ENCODE peak calls at places on chromosomes 1 and 21, in eight cellular contexts. I, F, U, N, R, Z, D and A are unnamed samples. For H3K9me2, the result is how much of the 10 kb centered on the place peaks cover.

GRCh38 chr1:109979489-109980091 is 5.0 kb upstream of the AHCYL1 start:
- DNase-seq in U (no peak), Z (no peak), N (peak), D (no peak), I (no peak), R (no peak), F (peak), A (peak)

GRCh38 chr1:48576565-48576964 is 104.6 kb upstream of the SPATA6 start:
- DNase-seq in Z (no peak), I (no peak), F (no peak), D (no peak), N (no peak), U (no peak), R (no peak), A (no peak)

GRCh38 chr21:46409641-46410406 is 48.9 kb upstream of the DIP2A start:
- DNase-seq in U (no peak), F (no peak), R (no peak), Z (no peak), I (no peak), D (no peak), N (no peak), A (no peak)

GRCh38 chr1:215188302-215188950 is 105.9 kb downstream of the KCNK2 start:
- DNase-seq in D (no peak), R (no peak), I (no peak), F (peak), Z (no peak), U (no peak), N (no peak), A (peak)

GRCh38 chr1:29962356-29962755 is 726.0 kb downstream of the PTPRU start:
- DNase-seq in I (no peak), N (no peak), Z (no peak), D (no peak), F (no peak), U (no peak), R (no peak), A (no peak)

GRCh38 chr1:193462629-193463320 is 276.4 kb upstream of the B3GALT2 start:
- DNase-seq in N (peak), I (peak), Z (peak), R (peak), F (no peak), U (no peak), D (no peak), A (no peak)

GRCh38 chr21:34335316-34335715 is 28.5 kb upstream of the KCNE2 start:
- DNase-seq in R (no peak), U (no peak), N (no peak), F (peak), I (no peak), D (no peak), Z (no peak), A (no peak)

GRCh38 chr1:35885961-35886558 is 3.1 kb downstream of the AGO1 start:
- DNase-seq in R (peak), N (no peak), Z (peak), F (no peak), I (peak), U (no peak), D (peak), A (no peak)

GRCh38 chr1:95407146-95407863 is 173.3 kb downstream of the RWDD3 start:
- DNase-seq in D (no peak), N (no peak), I (peak), U (no peak), R (no peak), Z (no peak), F (peak), A (no peak)

GRCh38 chr1:206890690-206891089 is 6.6 kb upstream of the IL24 start:
- DNase-seq in U (no peak), I (no peak), Z (no peak), F (peak), N (no peak), D (no peak), R (no peak), A (peak)
- H3K9me2 ChIP-seq in U (under half), I (under half), Z (under half), F (under half), N (under half), D (under half), R (under half), A (under half)

GRCh38 chr1:55249646-55250398 is 34.7 kb upstream of the USP24 start:
- DNase-seq in D (no peak), U (no peak), F (no peak), Z (no peak), I (no peak), R (no peak), N (no peak), A (no peak)

GRCh38 chr1:55245781-55246180 is 30.6 kb upstream of the USP24 start:
- DNase-seq in U (no peak), I (no peak), Z (no peak), D (no peak), F (peak), N (peak), R (no peak), A (peak)

GRCh38 chr1:55244476-55245109 is 29.4 kb upstream of the USP24 start:
- DNase-seq in D (no peak), R (no peak), I (no peak), N (peak), F (peak), Z (no peak), U (no peak), A (peak)

GRCh38 chr1:55246331-55246730 is 31.2 kb upstream of the USP24 start:
- DNase-seq in U (no peak), I (no peak), Z (no peak), F (no peak), N (no peak), D (no peak), R (no peak), A (no peak)

GRCh38 chr1:55246896-55247295 is 31.7 kb upstream of the USP24 start:
- DNase-seq in F (peak), Z (no peak), I (no peak), U (no peak), N (no peak), R (no peak), D (no peak), A (no peak)
- H3K9me2 ChIP-seq in F (under half), Z (under half), I (under half), U (under half), N (under half), R (under half), D (under half), A (under half)

DNA sequence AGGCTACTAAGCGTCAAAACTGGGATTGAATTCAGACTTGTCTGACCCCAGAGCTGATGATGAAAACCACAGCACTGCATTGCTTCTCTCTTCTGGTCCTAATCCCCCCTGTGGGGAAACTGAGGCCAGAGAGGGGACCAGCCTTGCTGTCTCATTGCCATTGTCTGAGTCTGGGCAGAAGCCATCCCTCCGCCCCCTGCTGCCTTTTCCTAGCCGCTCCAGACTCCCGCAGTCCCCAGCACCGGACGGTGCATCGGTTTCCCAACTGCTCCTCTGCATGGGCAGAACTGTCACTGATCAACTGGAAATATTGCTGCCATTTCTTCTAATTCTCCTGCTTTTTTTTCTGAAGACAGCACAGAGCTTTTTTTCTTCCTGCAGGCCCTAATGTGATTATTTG is 157.4 kb downstream of the ACTL8 start:
- DNase-seq in N (no peak), Z (no peak), F (no peak), D (no peak), R (no peak), U (no peak), I (no peak), A (no peak)
- H3K9me2 ChIP-seq in N (under half), Z (under half), F (under half), D (under half), R (under half), U (under half), I (under half), A (under half)

GRCh38 chr1:56855190-56855589 is 593 bp downstream of the C8A start:
- DNase-seq in R (no peak), Z (no peak), F (no peak), N (no peak), U (no peak), D (no peak), I (no peak), A (no peak)

GRCh38 chr1:56852478-56852877 is 2.1 kb upstream of the C8A start:
- DNase-seq in F (no peak), I (no peak), U (no peak), N (no peak), Z (no peak), D (no peak), R (no peak), A (no peak)

GRCh38 chr1:56856186-56856585 is 1.6 kb downstream of the C8A start:
- DNase-seq in I (no peak), N (no peak), F (no peak), D (no peak), R (no peak), U (no peak), Z (no peak), A (no peak)

GRCh38 chr1:56854521-56855099 is at the start of gene C8A:
- DNase-seq in Z (no peak), N (no peak), D (no peak), I (no peak), R (no peak), U (no peak), F (no peak), A (no peak)
- H3K9me2 ChIP-seq in Z (under half), N (under half), D (under half), I (under half), R (under half), U (under half), F (under half), A (under half)

GRCh38 chr1:1703796-1704195 is 11.2 kb upstream of the SLC35E2B start:
- DNase-seq in N (no peak), F (no peak), I (no peak), R (no peak), D (no peak), U (no peak), Z (peak), A (no peak)
- H3K9me2 ChIP-seq in N (under half), F (under half), I (under half), R (under half), D (under half), U (under half), Z (under half), A (under half)

DNA sequence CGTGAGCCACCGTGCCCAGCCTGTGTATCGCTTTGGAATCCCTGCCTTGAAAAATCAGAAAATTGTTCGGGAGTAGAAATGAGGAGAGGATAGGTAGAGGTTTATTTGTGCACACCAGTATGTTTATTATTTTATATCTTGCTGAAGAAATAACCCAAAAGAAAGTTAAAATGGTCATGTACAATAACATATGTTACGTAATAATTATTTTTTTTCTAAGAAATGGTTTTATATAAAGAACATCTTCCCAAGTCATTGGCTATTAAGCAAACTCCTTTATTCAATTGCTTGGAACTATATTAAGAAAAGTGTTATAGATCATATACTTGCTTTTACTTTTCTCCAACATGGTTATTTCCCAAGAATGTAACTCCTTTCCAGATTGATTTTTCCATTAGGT is 171.8 kb downstream of the PHTF1 start:
- DNase-seq in I (no peak), U (no peak), D (no peak), N (no peak), F (no peak), Z (no peak), R (no peak), A (no peak)
- H3K9me2 ChIP-seq in I (under half), U (under half), D (under half), N (under half), F (under half), Z (under half), R (under half), A (under half)

GRCh38 chr1:76477131-76477530 is 390.1 kb upstream of the ST6GALNAC5 start:
- DNase-seq in Z (no peak), U (no peak), D (no peak), R (no peak), N (no peak), I (no peak), F (peak), A (no peak)
- H3K9me2 ChIP-seq in Z (under half), U (under half), D (under half), R (under half), N (under half), I (under half), F (under half), A (under half)

DNA sequence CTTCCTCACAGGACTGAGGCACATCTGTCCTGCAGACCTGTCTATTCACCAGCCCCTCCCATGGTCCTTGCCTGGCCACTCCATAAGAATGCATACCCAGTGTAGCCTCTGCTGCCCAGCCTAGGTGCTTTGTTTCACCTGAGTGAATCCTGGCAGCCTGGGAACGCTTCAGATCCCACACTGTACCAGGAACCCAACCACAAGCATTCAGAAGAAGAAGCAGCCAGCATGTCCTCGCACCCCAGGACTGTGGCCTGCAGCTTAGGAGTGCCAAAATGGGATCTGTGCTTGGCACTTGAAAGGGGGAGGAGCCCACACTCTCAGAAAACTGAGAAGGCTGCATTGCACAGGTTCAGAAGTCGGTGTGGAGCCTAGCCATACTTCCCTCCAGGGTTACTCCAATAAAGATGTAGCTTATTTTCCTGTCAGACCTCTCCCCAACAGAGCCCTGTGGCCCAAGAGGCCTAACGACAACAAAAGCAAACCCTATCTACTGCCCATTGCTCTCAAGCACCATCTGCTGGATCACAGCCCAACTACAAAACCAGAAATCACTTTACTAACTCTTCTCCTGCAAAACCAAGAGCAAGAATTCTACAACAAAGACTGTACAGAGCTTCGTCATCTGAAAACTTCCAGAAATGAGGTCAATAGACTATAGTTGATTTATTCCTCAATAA is 923.1 kb upstream of the NEGR1 start:
- DNase-seq in Z (no peak), U (no peak), F (no peak), N (no peak), I (peak), D (no peak), R (no peak), A (peak)
- H3K9me2 ChIP-seq in Z (under half), U (under half), F (under half), N (under half), I (under half), D (under half), R (under half), A (under half)

DNA sequence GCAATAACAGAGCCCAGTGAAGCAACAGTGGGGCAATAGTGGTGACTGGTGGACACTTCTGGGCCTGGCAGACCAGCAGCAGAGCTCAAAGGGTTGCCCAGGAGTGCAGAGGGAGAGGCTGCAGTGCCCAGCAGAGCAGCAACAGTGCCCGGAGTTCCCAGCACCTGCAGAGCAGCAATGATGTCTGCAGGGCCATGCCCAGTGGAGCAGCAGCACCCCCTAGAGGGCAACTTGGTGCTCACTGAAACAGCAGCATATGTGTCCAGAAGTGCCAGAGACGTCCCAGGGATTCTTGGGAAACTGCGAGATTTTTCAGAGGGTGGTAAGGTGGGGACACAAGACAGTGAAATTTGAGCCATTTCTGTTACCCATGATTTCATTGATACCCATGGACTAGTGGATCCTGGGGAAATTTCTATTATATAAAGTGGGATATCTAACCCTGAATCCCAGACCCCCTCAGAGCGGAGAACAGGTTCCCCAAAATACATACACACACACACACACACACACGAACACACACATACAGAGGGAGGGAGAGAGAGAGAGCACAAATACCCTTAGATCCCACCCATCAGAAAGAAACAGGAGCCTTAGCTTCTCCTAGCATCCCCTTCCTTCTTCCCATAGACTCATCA is 156.9 kb upstream of the GJB5 start:
- DNase-seq in D (peak), I (peak), R (peak), F (peak), U (peak), N (peak), Z (peak), A (peak)
- H3K9me2 ChIP-seq in D (under half), I (under half), R (under half), F (under half), U (under half), N (under half), Z (under half), A (under half)